ENCODE peak calls at places on chromosomes 3 and 15, in four cellular contexts. One of them, this sample, is unnamed.

GRCh38 chr15:69661871-69662667 is 209.5 kb downstream of the RPLP1 start:
- DNase-seq in M059J: no peak
- DNase-seq in midbrain: no peak
- DNase-seq in bronchial epithelial cell: no peak
- DNase-seq in this sample: no peak

GRCh38 chr3:196604548-196604947 is 34.9 kb upstream of the NRROS start:
- DNase-seq in M059J: no peak
- DNase-seq in midbrain: no peak
- DNase-seq in bronchial epithelial cell: no peak
- DNase-seq in this sample: no peak

GRCh38 chr3:123341871-123342630 is 106.8 kb downstream of the ADCY5 start:
- DNase-seq in M059J: no peak
- DNase-seq in midbrain: peak; percentile 13
- DNase-seq in bronchial epithelial cell: no peak
- DNase-seq in this sample: peak; percentile 14

GRCh38 chr3:56908004-56908403 is 106.3 kb upstream of the ARHGEF3 start:
- DNase-seq in M059J: no peak
- DNase-seq in midbrain: no peak
- DNase-seq in bronchial epithelial cell: no peak
- DNase-seq in this sample: no peak

GRCh38 chr3:42101481-42101880 is 10.3 kb downstream of the TRAK1 start:
- DNase-seq in M059J: no peak
- DNase-seq in midbrain: no peak
- DNase-seq in bronchial epithelial cell: no peak
- DNase-seq in this sample: no peak

GRCh38 chr3:190617185-190617584 is 103.3 kb downstream of the IL1RAP start:
- DNase-seq in M059J: no peak
- DNase-seq in midbrain: no peak
- DNase-seq in bronchial epithelial cell: peak; percentile 45
- DNase-seq in this sample: peak; percentile 57

GRCh38 chr15:47332481-47332880 is 384.8 kb upstream of the SEMA6D start:
- DNase-seq in M059J: peak; percentile 16
- DNase-seq in midbrain: no peak
- DNase-seq in bronchial epithelial cell: no peak
- DNase-seq in this sample: no peak

GRCh38 chr3:8994226-8994625 is 31.0 kb upstream of the RAD18 start:
- DNase-seq in M059J: no peak
- DNase-seq in midbrain: no peak
- DNase-seq in bronchial epithelial cell: no peak
- DNase-seq in this sample: no peak

GRCh38 chr3:172512363-172512762 is 10.9 kb downstream of the TNFSF10 start:
- DNase-seq in M059J: no peak
- DNase-seq in midbrain: peak; percentile 5
- DNase-seq in bronchial epithelial cell: no peak
- DNase-seq in this sample: no peak

GRCh38 chr15:77022646-77023575 is 28.0 kb downstream of the PSTPIP1 start:
- DNase-seq in M059J: no peak
- DNase-seq in midbrain: no peak
- DNase-seq in bronchial epithelial cell: no peak
- DNase-seq in this sample: no peak

GRCh38 chr3:171763392-171763791 is 46.9 kb downstream of the PLD1 start:
- DNase-seq in M059J: no peak
- DNase-seq in midbrain: no peak
- DNase-seq in bronchial epithelial cell: no peak
- DNase-seq in this sample: no peak

GRCh38 chr15:41284425-41285177 is 47.8 kb downstream of the OIP5 start:
- DNase-seq in M059J: peak; percentile 35
- DNase-seq in midbrain: no peak
- DNase-seq in bronchial epithelial cell: peak; percentile 17
- DNase-seq in this sample: peak; percentile 13

GRCh38 chr3:134150476-134150875 is 100.2 kb downstream of the RYK start:
- DNase-seq in M059J: no peak
- DNase-seq in midbrain: no peak
- DNase-seq in bronchial epithelial cell: no peak
- DNase-seq in this sample: no peak

GRCh38 chr3:69088033-69088432 is 3.3 kb downstream of the ARL6IP5 start:
- DNase-seq in M059J: peak; percentile 30
- DNase-seq in midbrain: no peak
- DNase-seq in bronchial epithelial cell: peak; percentile 71
- DNase-seq in this sample: peak; percentile 70

GRCh38 chr15:43883571-43883970 is 56.8 kb downstream of the WDR76 start:
- DNase-seq in M059J: no peak
- DNase-seq in midbrain: no peak
- DNase-seq in bronchial epithelial cell: no peak
- DNase-seq in this sample: no peak

GRCh38 chr3:173553635-173554280 is 156.2 kb downstream of the NLGN1 start:
- DNase-seq in M059J: peak; percentile 66
- DNase-seq in midbrain: peak; percentile 43
- DNase-seq in bronchial epithelial cell: peak; percentile 43
- DNase-seq in this sample: peak; percentile 51

GRCh38 chr3:190302209-190302885 is 19.9 kb downstream of the CLDN1 start:
- DNase-seq in M059J: peak; percentile 28
- DNase-seq in midbrain: no peak
- DNase-seq in bronchial epithelial cell: peak; percentile 34
- DNase-seq in this sample: peak; percentile 81

GRCh38 chr3:167406876-167407492 is 26.9 kb upstream of the ZBBX start:
- DNase-seq in M059J: peak; percentile 47
- DNase-seq in midbrain: peak; percentile 85
- DNase-seq in bronchial epithelial cell: peak; percentile 77
- DNase-seq in this sample: peak; percentile 75

GRCh38 chr3:124574012-124574411 is 156.2 kb upstream of the UMPS start:
- DNase-seq in M059J: no peak
- DNase-seq in midbrain: no peak
- DNase-seq in bronchial epithelial cell: peak; percentile 75
- DNase-seq in this sample: no peak

GRCh38 chr3:36891651-36892268 is 53.1 kb downstream of the TRANK1 start:
- DNase-seq in M059J: no peak
- DNase-seq in midbrain: no peak
- DNase-seq in bronchial epithelial cell: no peak
- DNase-seq in this sample: no peak

GRCh38 chr3:30354972-30355371 is 251.4 kb upstream of the TGFBR2 start:
- DNase-seq in M059J: no peak
- DNase-seq in midbrain: no peak
- DNase-seq in bronchial epithelial cell: peak; percentile 66
- DNase-seq in this sample: no peak

GRCh38 chr3:195770081-195770840 is 41.5 kb downstream of the MUC4 start:
- DNase-seq in M059J: no peak
- DNase-seq in midbrain: no peak
- DNase-seq in bronchial epithelial cell: no peak
- DNase-seq in this sample: no peak

GRCh38 chr3:4547799-4548198 is 54.7 kb downstream of the ITPR1 start:
- DNase-seq in M059J: no peak
- DNase-seq in midbrain: no peak
- DNase-seq in bronchial epithelial cell: peak; percentile 52
- DNase-seq in this sample: no peak

GRCh38 chr3:153440311-153440710 is 278.3 kb downstream of the RAP2B start:
- DNase-seq in M059J: no peak
- DNase-seq in midbrain: no peak
- DNase-seq in bronchial epithelial cell: no peak
- DNase-seq in this sample: no peak

GRCh38 chr3:122564155-122564912 is at the start of the genes DTX3L and PARP9:
- DNase-seq in M059J: peak; percentile 91
- DNase-seq in midbrain: peak; percentile 60
- DNase-seq in bronchial epithelial cell: peak; percentile 64
- DNase-seq in this sample: peak; percentile 85

GRCh38 chr3:133820889-133821675 is 15.5 kb downstream of the SRPRB start:
- DNase-seq in M059J: no peak
- DNase-seq in midbrain: no peak
- DNase-seq in bronchial epithelial cell: no peak
- DNase-seq in this sample: peak; percentile 45

This sample was measured in kidney tubule cell.